ENCODE peak calls at places on chromosomes 6 and 20, in six cellular contexts. One of them, this sample, is unnamed.

GRCh38 chr6:31178143-31179041 is 7.9 kb upstream of the POU5F1 start:
- DNase-seq in heart right ventricle: no peak
- DNase-seq in A549: no peak
- DNase-seq in CD8-positive, alpha-beta T cell: no peak
- DNase-seq in neural progenitor cell: no peak
- DNase-seq in tibial artery: no peak
- DNase-seq in this sample: no peak

GRCh38 chr6:129655334-129655733 is 54.6 kb downstream of the ARHGAP18 start:
- DNase-seq in tibial artery: no peak
- DNase-seq in heart right ventricle: no peak
- DNase-seq in CD8-positive, alpha-beta T cell: no peak
- DNase-seq in A549: no peak
- DNase-seq in neural progenitor cell: no peak
- DNase-seq in this sample: no peak

GRCh38 chr20:61608275-61609085 is 356.4 kb downstream of the CDH4 start:
- DNase-seq in CD8-positive, alpha-beta T cell: no peak
- DNase-seq in tibial artery: no peak
- DNase-seq in A549: no peak
- DNase-seq in heart right ventricle: no peak
- DNase-seq in neural progenitor cell: peak
- DNase-seq in this sample: no peak

GRCh38 chr20:15942130-15942529 is 631.1 kb downstream of the KIF16B start:
- DNase-seq in neural progenitor cell: no peak
- DNase-seq in A549: no peak
- DNase-seq in heart right ventricle: no peak
- DNase-seq in tibial artery: no peak
- DNase-seq in CD8-positive, alpha-beta T cell: no peak
- DNase-seq in this sample: no peak

GRCh38 chr6:154738561-154738961 is 5.3 kb downstream of the SCAF8 start:
- DNase-seq in neural progenitor cell: peak
- DNase-seq in A549: no peak
- DNase-seq in heart right ventricle: no peak
- DNase-seq in tibial artery: no peak
- DNase-seq in CD8-positive, alpha-beta T cell: no peak
- DNase-seq in this sample: no peak

GRCh38 chr6:67030861-67031260 is 1323.8 kb upstream of the EYS start:
- DNase-seq in tibial artery: no peak
- DNase-seq in A549: no peak
- DNase-seq in neural progenitor cell: no peak
- DNase-seq in heart right ventricle: no peak
- DNase-seq in CD8-positive, alpha-beta T cell: no peak
- DNase-seq in this sample: no peak

GRCh38 chr6:125926711-125927110 is 29.9 kb upstream of the HINT3 start:
- DNase-seq in CD8-positive, alpha-beta T cell: no peak
- DNase-seq in tibial artery: no peak
- DNase-seq in heart right ventricle: no peak
- DNase-seq in neural progenitor cell: no peak
- DNase-seq in A549: no peak
- DNase-seq in this sample: no peak

GRCh38 chr6:126553856-126554255 is 213.9 kb downstream of the CENPW start:
- DNase-seq in A549: no peak
- DNase-seq in heart right ventricle: no peak
- DNase-seq in tibial artery: no peak
- DNase-seq in neural progenitor cell: no peak
- DNase-seq in CD8-positive, alpha-beta T cell: no peak
- DNase-seq in this sample: no peak

GRCh38 chr20:61092199-61092598 is 159.9 kb upstream of the CDH4 start:
- DNase-seq in CD8-positive, alpha-beta T cell: no peak
- DNase-seq in A549: no peak
- DNase-seq in neural progenitor cell: no peak
- DNase-seq in heart right ventricle: no peak
- DNase-seq in tibial artery: no peak
- DNase-seq in this sample: no peak

GRCh38 chr6:33018904-33019303 is 9.5 kb upstream of the HLA-DOA start:
- DNase-seq in tibial artery: peak
- DNase-seq in neural progenitor cell: no peak
- DNase-seq in heart right ventricle: no peak
- DNase-seq in CD8-positive, alpha-beta T cell: peak
- DNase-seq in A549: no peak
- DNase-seq in this sample: peak

GRCh38 chr6:111922454-111923297 is 49.4 kb upstream of the FYN start:
- DNase-seq in A549: no peak
- DNase-seq in CD8-positive, alpha-beta T cell: no peak
- DNase-seq in heart right ventricle: no peak
- DNase-seq in tibial artery: no peak
- DNase-seq in neural progenitor cell: peak
- DNase-seq in this sample: no peak

GRCh38 chr6:66418906-66419305 is 711.9 kb upstream of the EYS start:
- DNase-seq in A549: no peak
- DNase-seq in heart right ventricle: no peak
- DNase-seq in CD8-positive, alpha-beta T cell: no peak
- DNase-seq in neural progenitor cell: no peak
- DNase-seq in tibial artery: no peak
- DNase-seq in this sample: no peak

GRCh38 chr20:42901689-42902518 is 287.8 kb downstream of the PTPRT start:
- DNase-seq in heart right ventricle: peak
- DNase-seq in neural progenitor cell: no peak
- DNase-seq in tibial artery: peak
- DNase-seq in A549: no peak
- DNase-seq in CD8-positive, alpha-beta T cell: no peak
- DNase-seq in this sample: no peak

GRCh38 chr6:113848280-113848679 is 8.9 kb upstream of the MARCKS start:
- DNase-seq in CD8-positive, alpha-beta T cell: no peak
- DNase-seq in heart right ventricle: no peak
- DNase-seq in A549: no peak
- DNase-seq in neural progenitor cell: no peak
- DNase-seq in tibial artery: no peak
- DNase-seq in this sample: no peak

GRCh38 chr20:47502271-47502730 is 614 bp downstream of the NCOA3 start:
- DNase-seq in CD8-positive, alpha-beta T cell: no peak
- DNase-seq in heart right ventricle: no peak
- DNase-seq in A549: no peak
- DNase-seq in neural progenitor cell: peak
- DNase-seq in tibial artery: no peak
- DNase-seq in this sample: no peak

GRCh38 chr6:14655990-14656640 is 538.5 kb downstream of the CD83 start:
- DNase-seq in A549: no peak
- DNase-seq in tibial artery: no peak
- DNase-seq in heart right ventricle: no peak
- DNase-seq in neural progenitor cell: no peak
- DNase-seq in CD8-positive, alpha-beta T cell: no peak
- DNase-seq in this sample: no peak

GRCh38 chr20:10594286-10594868 is 79.4 kb downstream of the JAG1 start:
- DNase-seq in CD8-positive, alpha-beta T cell: no peak
- DNase-seq in A549: no peak
- DNase-seq in neural progenitor cell: no peak
- DNase-seq in heart right ventricle: no peak
- DNase-seq in tibial artery: no peak
- DNase-seq in this sample: no peak

GRCh38 chr6:39724787-39725631 is at the start of gene KIF6:
- DNase-seq in CD8-positive, alpha-beta T cell: peak
- DNase-seq in neural progenitor cell: peak
- DNase-seq in A549: peak
- DNase-seq in tibial artery: peak
- DNase-seq in heart right ventricle: peak
- DNase-seq in this sample: peak

GRCh38 chr6:120354452-120355098 is 979.7 kb downstream of the TBC1D32 start:
- DNase-seq in tibial artery: no peak
- DNase-seq in neural progenitor cell: no peak
- DNase-seq in CD8-positive, alpha-beta T cell: no peak
- DNase-seq in A549: no peak
- DNase-seq in heart right ventricle: no peak
- DNase-seq in this sample: no peak

GRCh38 chr6:1538348-1538747 is 71.4 kb upstream of the FOXC1 start:
- DNase-seq in neural progenitor cell: no peak
- DNase-seq in tibial artery: no peak
- DNase-seq in A549: no peak
- DNase-seq in CD8-positive, alpha-beta T cell: no peak
- DNase-seq in heart right ventricle: no peak
- DNase-seq in this sample: no peak

GRCh38 chr20:35462351-35462750 is 7.0 kb downstream of the CEP250 start:
- DNase-seq in neural progenitor cell: no peak
- DNase-seq in tibial artery: no peak
- DNase-seq in heart right ventricle: no peak
- DNase-seq in CD8-positive, alpha-beta T cell: no peak
- DNase-seq in A549: no peak
- DNase-seq in this sample: no peak

GRCh38 chr6:35955970-35956369 is 35.1 kb upstream of the SRPK1 start:
- DNase-seq in neural progenitor cell: no peak
- DNase-seq in A549: no peak
- DNase-seq in tibial artery: no peak
- DNase-seq in CD8-positive, alpha-beta T cell: no peak
- DNase-seq in heart right ventricle: no peak
- DNase-seq in this sample: no peak

GRCh38 chr6:85113934-85114582 is 335.8 kb upstream of the NT5E start:
- DNase-seq in CD8-positive, alpha-beta T cell: no peak
- DNase-seq in tibial artery: no peak
- DNase-seq in neural progenitor cell: no peak
- DNase-seq in heart right ventricle: no peak
- DNase-seq in A549: no peak
- DNase-seq in this sample: peak
- H3K4me3 ChIP-seq in CD8-positive, alpha-beta T cell: no peak
- H3K4me3 ChIP-seq in tibial artery: peak
- H3K4me3 ChIP-seq in neural progenitor cell: no peak
- H3K4me3 ChIP-seq in heart right ventricle: peak
- H3K4me3 ChIP-seq in A549: no peak
- H3K4me3 ChIP-seq in this sample: no peak

GRCh38 chr20:62979310-62979709 is 26.8 kb downstream of the SLC17A9 start:
- DNase-seq in CD8-positive, alpha-beta T cell: no peak
- DNase-seq in A549: no peak
- DNase-seq in neural progenitor cell: no peak
- DNase-seq in tibial artery: no peak
- DNase-seq in heart right ventricle: no peak
- DNase-seq in this sample: no peak
- TF ChIP-seq CTCF in CD8-positive, alpha-beta T cell: no peak
- TF ChIP-seq CTCF in A549: no peak
- TF ChIP-seq CTCF in neural progenitor cell: no peak
- TF ChIP-seq CTCF in tibial artery: no peak
- TF ChIP-seq CTCF in heart right ventricle: no peak
- TF ChIP-seq CTCF in this sample: no peak

GRCh38 chr20:58670097-58670496 is 19.0 kb downstream of the STX16 start:
- DNase-seq in neural progenitor cell: no peak
- DNase-seq in A549: no peak
- DNase-seq in heart right ventricle: no peak
- DNase-seq in CD8-positive, alpha-beta T cell: no peak
- DNase-seq in tibial artery: no peak
- DNase-seq in this sample: no peak
- H3K4me3 ChIP-seq in neural progenitor cell: no peak
- H3K4me3 ChIP-seq in A549: no peak
- H3K4me3 ChIP-seq in heart right ventricle: no peak
- H3K4me3 ChIP-seq in CD8-positive, alpha-beta T cell: no peak
- H3K4me3 ChIP-seq in tibial artery: no peak
- H3K4me3 ChIP-seq in this sample: no peak

GRCh38 chr6:41184761-41185160 is 16.2 kb downstream of the TREML2 start:
- DNase-seq in heart right ventricle: no peak
- DNase-seq in A549: no peak
- DNase-seq in CD8-positive, alpha-beta T cell: no peak
- DNase-seq in neural progenitor cell: no peak
- DNase-seq in tibial artery: no peak
- DNase-seq in this sample: no peak

GRCh38 chr6:41181566-41181965 is 18.6 kb upstream of the TREM2 start:
- DNase-seq in A549: no peak
- DNase-seq in neural progenitor cell: no peak
- DNase-seq in heart right ventricle: no peak
- DNase-seq in tibial artery: no peak
- DNase-seq in CD8-positive, alpha-beta T cell: no peak
- DNase-seq in this sample: no peak

GRCh38 chr6:41177695-41178094 is 14.8 kb upstream of the TREM2 start:
- DNase-seq in tibial artery: no peak
- DNase-seq in neural progenitor cell: no peak
- DNase-seq in CD8-positive, alpha-beta T cell: no peak
- DNase-seq in heart right ventricle: no peak
- DNase-seq in A549: no peak
- DNase-seq in this sample: no peak

GRCh38 chr6:41185991-41186675 is 14.8 kb downstream of the TREML2 start:
- DNase-seq in neural progenitor cell: no peak
- DNase-seq in A549: no peak
- DNase-seq in tibial artery: no peak
- DNase-seq in heart right ventricle: no peak
- DNase-seq in CD8-positive, alpha-beta T cell: no peak
- DNase-seq in this sample: no peak

GRCh38 chr6:41182069-41183034 is 18.6 kb downstream of the TREML2 start:
- DNase-seq in heart right ventricle: no peak
- DNase-seq in neural progenitor cell: peak
- DNase-seq in CD8-positive, alpha-beta T cell: peak
- DNase-seq in A549: peak
- DNase-seq in tibial artery: peak
- DNase-seq in this sample: no peak
- TF ChIP-seq CTCF in heart right ventricle: no peak
- TF ChIP-seq CTCF in neural progenitor cell: peak
- TF ChIP-seq CTCF in CD8-positive, alpha-beta T cell: peak
- TF ChIP-seq CTCF in A549: peak
- TF ChIP-seq CTCF in tibial artery: peak
- TF ChIP-seq CTCF in this sample: no peak

GRCh38 chr6:160791459-160791858 is 89.4 kb downstream of the PLG start:
- DNase-seq in A549: no peak
- DNase-seq in neural progenitor cell: no peak
- DNase-seq in heart right ventricle: no peak
- DNase-seq in tibial artery: no peak
- DNase-seq in CD8-positive, alpha-beta T cell: no peak
- DNase-seq in this sample: no peak

GRCh38 chr6:160790028-160790792 is 88.2 kb downstream of the PLG start:
- DNase-seq in tibial artery: no peak
- DNase-seq in neural progenitor cell: peak
- DNase-seq in heart right ventricle: no peak
- DNase-seq in A549: no peak
- DNase-seq in CD8-positive, alpha-beta T cell: no peak
- DNase-seq in this sample: no peak

GRCh38 chr6:160791981-160792418 is 90.0 kb downstream of the PLG start:
- DNase-seq in heart right ventricle: no peak
- DNase-seq in neural progenitor cell: no peak
- DNase-seq in A549: no peak
- DNase-seq in CD8-positive, alpha-beta T cell: no peak
- DNase-seq in tibial artery: no peak
- DNase-seq in this sample: no peak

GRCh38 chr6:160789263-160790027 is 87.4 kb downstream of the PLG start:
- DNase-seq in A549: no peak
- DNase-seq in CD8-positive, alpha-beta T cell: no peak
- DNase-seq in tibial artery: no peak
- DNase-seq in neural progenitor cell: no peak
- DNase-seq in heart right ventricle: no peak
- DNase-seq in this sample: no peak

GRCh38 chr6:160788806-160789205 is 86.8 kb downstream of the PLG start:
- DNase-seq in neural progenitor cell: no peak
- DNase-seq in A549: no peak
- DNase-seq in heart right ventricle: no peak
- DNase-seq in CD8-positive, alpha-beta T cell: no peak
- DNase-seq in tibial artery: no peak
- DNase-seq in this sample: no peak
- H3K4me3 ChIP-seq in neural progenitor cell: no peak
- H3K4me3 ChIP-seq in A549: no peak
- H3K4me3 ChIP-seq in heart right ventricle: no peak
- H3K4me3 ChIP-seq in CD8-positive, alpha-beta T cell: no peak
- H3K4me3 ChIP-seq in tibial artery: no peak
- H3K4me3 ChIP-seq in this sample: no peak

GRCh38 chr6:163711615-163712568 is 297.4 kb downstream of the QKI start:
- DNase-seq in neural progenitor cell: no peak
- DNase-seq in CD8-positive, alpha-beta T cell: no peak
- DNase-seq in A549: peak
- DNase-seq in heart right ventricle: peak
- DNase-seq in tibial artery: peak
- DNase-seq in this sample: peak
- TF ChIP-seq CTCF in neural progenitor cell: peak
- TF ChIP-seq CTCF in CD8-positive, alpha-beta T cell: no peak
- TF ChIP-seq CTCF in A549: no peak
- TF ChIP-seq CTCF in heart right ventricle: peak
- TF ChIP-seq CTCF in tibial artery: no peak
- TF ChIP-seq CTCF in this sample: no peak

This sample was measured in ascending aorta.